ENCODE peak calls at places on chromosome 17, in four cellular contexts. H is HepG2, E is sigmoid colon, W is K562. I is an unnamed sample.

GRCh38 chr17:47776330-47777197 is 43.5 kb downstream of the TBX21 start:
- DNase-seq in H (peak; percentile 47), E (no peak), W (peak; percentile 66), I (no peak)

GRCh38 chr17:51799240-51799639 is 359.3 kb downstream of the CA10 start:
- DNase-seq in H (no peak), E (no peak), W (no peak), I (no peak)

GRCh38 chr17:49646391-49647255 is 31.3 kb downstream of the SPOP start:
- DNase-seq in H (peak; percentile 23), E (peak; percentile 77), W (no peak), I (no peak)

GRCh38 chr17:38796451-38796850 is 2.9 kb downstream of the PIP4K2B start:
- DNase-seq in H (no peak), E (no peak), W (no peak), I (no peak)

GRCh38 chr17:51734462-51734861 is 424.1 kb downstream of the CA10 start:
- DNase-seq in H (no peak), E (no peak), W (no peak), I (no peak)

GRCh38 chr17:48456584-48456983 is 26.6 kb upstream of the SKAP1 start:
- DNase-seq in H (no peak), E (no peak), W (no peak), I (no peak)

GRCh38 chr17:45043813-45044540 is 7.5 kb downstream of the DCAKD start:
- DNase-seq in H (peak; percentile 69), E (no peak), W (no peak), I (peak; percentile 76)

GRCh38 chr17:37847811-37848331 is 76.3 kb upstream of the TBC1D3K start:
- DNase-seq in H (no peak), E (no peak), W (no peak), I (no peak)

GRCh38 chr17:79073016-79073705 is 1.5 kb upstream of the ENGASE start:
- DNase-seq in H (no peak), E (peak; percentile 37), W (no peak), I (no peak)

GRCh38 chr17:82350182-82351030 is 8.6 kb upstream of the TEX19 start:
- DNase-seq in H (no peak), E (no peak), W (no peak), I (no peak)

GRCh38 chr17:73231363-73231762 is 30.3 kb downstream of the CPSF4L start:
- DNase-seq in H (no peak), E (no peak), W (peak; percentile 50), I (no peak)

GRCh38 chr17:73304971-73305786 is 6.6 kb downstream of the CDC42EP4 start:
- DNase-seq in H (no peak), E (peak; percentile 84), W (peak; percentile 70), I (no peak)

GRCh38 chr17:2777242-2777867 is 18.9 kb upstream of the RAP1GAP2 start:
- DNase-seq in H (no peak), E (no peak), W (no peak), I (no peak)

GRCh38 chr17:61247438-61247837 is 152.2 kb upstream of the TBX2 start:
- DNase-seq in H (no peak), E (no peak), W (no peak), I (peak; percentile 44)

GRCh38 chr17:38701504-38702165 is 3.4 kb upstream of the MLLT6 start:
- DNase-seq in H (peak; percentile 49), E (no peak), W (peak; percentile 61), I (peak; percentile 29)

GRCh38 chr17:79242873-79243602 is 168.4 kb downstream of the ENGASE start:
- DNase-seq in H (no peak), E (no peak), W (no peak), I (no peak)

GRCh38 chr17:50035930-50036329 is 20.0 kb upstream of the ITGA3 start:
- DNase-seq in H (no peak), E (no peak), W (peak; percentile 3), I (no peak)

GRCh38 chr17:1766382-1767135 is 4.7 kb downstream of the SERPINF1 start:
- DNase-seq in H (no peak), E (no peak), W (no peak), I (no peak)

GRCh38 chr17:77465358-77466041 is 324.7 kb downstream of the SEC14L1 start:
- DNase-seq in H (no peak), E (peak; percentile 84), W (no peak), I (no peak)

GRCh38 chr17:42285346-42286050 is 2.8 kb upstream of the STAT5A start:
- DNase-seq in H (no peak), E (peak; percentile 52), W (no peak), I (no peak)

GRCh38 chr17:42107597-42108576 is 4.6 kb downstream of the DHX58 start:
- DNase-seq in H (no peak), E (peak; percentile 84), W (peak; percentile 100), I (no peak)

GRCh38 chr17:36661047-36661666 is 59.8 kb downstream of the MRM1 start:
- DNase-seq in H (no peak), E (no peak), W (no peak), I (no peak)

GRCh38 chr17:57084361-57084801 is 665 bp upstream of the AKAP1 start:
- DNase-seq in H (no peak), E (no peak), W (no peak), I (no peak)

GRCh38 chr17:71338396-71338795 is 782.4 kb upstream of the SOX9 start:
- DNase-seq in H (no peak), E (no peak), W (no peak), I (no peak)

GRCh38 chr17:17391575-17392370 is 85.0 kb upstream of the MED9 start:
- DNase-seq in H (no peak), E (no peak), W (peak; percentile 27), I (no peak)

GRCh38 chr17:80798595-80799552 is 192.8 kb upstream of the CHMP6 start:
- DNase-seq in H (no peak), E (no peak), W (peak; percentile 47), I (peak; percentile 30)

GRCh38 chr17:36525113-36525512 is 9.6 kb downstream of the MYO19 start:
- DNase-seq in H (no peak), E (no peak), W (no peak), I (no peak)

GRCh38 chr17:78995761-78996451 is 13.7 kb downstream of the CANT1 start:
- DNase-seq in H (no peak), E (peak; percentile 72), W (no peak), I (peak; percentile 75)

GRCh38 chr17:82101301-82101715 is 3.3 kb upstream of the FASN start:
- DNase-seq in H (no peak), E (no peak), W (no peak), I (no peak)

GRCh38 chr17:42311240-42312034 is 23.1 kb downstream of the STAT5A start:
- DNase-seq in H (peak; percentile 91), E (peak; percentile 99), W (peak; percentile 84), I (no peak)

GRCh38 chr17:21218831-21219380 is 4.9 kb upstream of the TMEM11 start:
- DNase-seq in H (no peak), E (no peak), W (no peak), I (no peak)

GRCh38 chr17:70390059-70390458 is 220.7 kb downstream of the KCNJ2 start:
- DNase-seq in H (no peak), E (no peak), W (no peak), I (no peak)

GRCh38 chr17:68351395-68351794 is 60.1 kb downstream of the ARSG start:
- DNase-seq in H (no peak), E (no peak), W (no peak), I (no peak)

GRCh38 chr17:72305964-72306551 is 185.2 kb downstream of the SOX9 start:
- DNase-seq in H (no peak), E (no peak), W (no peak), I (no peak)

GRCh38 chr17:43169561-43170139 is 1.4 kb upstream of the NBR1 start:
- DNase-seq in H (peak; percentile 84), E (peak; percentile 72), W (peak; percentile 30), I (peak; percentile 54)

GRCh38 chr17:66952031-66952524 is 12.4 kb upstream of the CACNG4 start:
- DNase-seq in H (peak; percentile 93), E (no peak), W (no peak), I (peak; percentile 96)

GRCh38 chr17:66952681-66953638 is 11.5 kb upstream of the CACNG4 start:
- DNase-seq in H (no peak), E (no peak), W (no peak), I (no peak)

GRCh38 chr17:66954632-66955031 is 9.9 kb upstream of the CACNG4 start:
- DNase-seq in H (no peak), E (no peak), W (no peak), I (no peak)

GRCh38 chr17:66951605-66951953 is 12.9 kb upstream of the CACNG4 start:
- DNase-seq in H (no peak), E (no peak), W (no peak), I (peak; percentile 69)

GRCh38 chr17:66953661-66954060 is 10.8 kb upstream of the CACNG4 start:
- DNase-seq in H (no peak), E (no peak), W (no peak), I (peak; percentile 69)
- TF ChIP-seq POLR2AphosphoS5 in H (no peak), E (no peak), W (no peak), I (no peak)

GRCh38 chr17:58325289-58325726 is 3.3 kb downstream of the TSPOAP1 start:
- DNase-seq in H (no peak), E (no peak), W (no peak), I (no peak)

GRCh38 chr17:58324409-58325288 is 3.9 kb downstream of the TSPOAP1 start:
- DNase-seq in H (no peak), E (no peak), W (no peak), I (no peak)

GRCh38 chr17:58327363-58328194 is 1.0 kb downstream of the TSPOAP1 start:
- DNase-seq in H (no peak), E (no peak), W (no peak), I (no peak)

GRCh38 chr17:58326609-58327341 is 1.8 kb downstream of the TSPOAP1 start:
- DNase-seq in H (no peak), E (no peak), W (no peak), I (no peak)

GRCh38 chr17:58325976-58326468 is 2.6 kb downstream of the TSPOAP1 start:
- DNase-seq in H (no peak), E (no peak), W (no peak), I (no peak)
- TF ChIP-seq POLR2A in H (no peak), E (no peak), W (no peak), I (no peak)

GRCh38 chr17:7886227-7887037 is 2.2 kb upstream of the CHD3 start:
- DNase-seq in H (no peak), E (peak; percentile 78), W (peak; percentile 21), I (no peak)

GRCh38 chr17:7889166-7889584 is 586 bp downstream of the CHD3 start:
- DNase-seq in H (peak; percentile 85), E (peak; percentile 99), W (no peak), I (peak; percentile 100)

GRCh38 chr17:7887038-7887481 is 1.5 kb upstream of the CHD3 start:
- DNase-seq in H (no peak), E (no peak), W (no peak), I (no peak)

GRCh38 chr17:7888184-7888920 is at the start of gene CHD3:
- DNase-seq in H (no peak), E (no peak), W (no peak), I (peak; percentile 82)

GRCh38 chr17:7887482-7888183 is 956 bp upstream of the CHD3 start:
- DNase-seq in H (peak; percentile 66), E (peak; percentile 98), W (peak; percentile 92), I (peak; percentile 93)
- H3K27ac ChIP-seq in H (peak overlapping the region; percentile 69), E (peak overlapping the region; percentile 96), W (peak overlapping the region; percentile 97), I (peak overlapping the region; percentile 99)

GRCh38 chr17:15408803-15409202 is 58.6 kb downstream of the CDRT4 start:
- DNase-seq in H (no peak), E (no peak), W (no peak), I (no peak)

GRCh38 chr17:15413101-15413750 is 54.2 kb downstream of the CDRT4 start:
- DNase-seq in H (no peak), E (no peak), W (no peak), I (no peak)

GRCh38 chr17:15412606-15413005 is 54.8 kb downstream of the CDRT4 start:
- DNase-seq in H (no peak), E (peak; percentile 64), W (no peak), I (no peak)

GRCh38 chr17:15409721-15410247 is 57.6 kb downstream of the CDRT4 start:
- DNase-seq in H (no peak), E (peak; percentile 83), W (no peak), I (peak; percentile 82)

GRCh38 chr17:15411556-15412198 is 55.7 kb downstream of the CDRT4 start:
- DNase-seq in H (no peak), E (peak; percentile 84), W (no peak), I (no peak)
- TF ChIP-seq POLR2AphosphoS5 in H (no peak), E (peak; percentile 9), W (no peak), I (peak; percentile 25)